ENCODE peak calls at places on chromosome 20, in five cellular contexts. R is suprapubic skin, S is iPS DF 6.9, E is endodermal cell, A is aorta. J is an unnamed sample.
A peak's percentile ranks its signal among the peaks of the same experiment; 100 is the strongest.

GRCh38 chr20:6533828-6534388 is 233.6 kb upstream of the BMP2 start:
- DNase-seq in E (no peak), A (no peak), R (no peak), S (no peak), J (peak; percentile 3)

GRCh38 chr20:14441201-14441600 is 103.8 kb upstream of the FLRT3 start:
- DNase-seq in R (no peak), A (no peak), E (no peak), S (no peak), J (no peak)

GRCh38 chr20:18984238-18985200 is 170.9 kb downstream of the SCP2D1 start:
- DNase-seq in R (no peak), A (no peak), S (no peak), E (no peak), J (no peak)

GRCh38 chr20:10454135-10454750 is 19.1 kb downstream of the SLX4IP start:
- DNase-seq in S (no peak), R (no peak), E (no peak), A (no peak), J (no peak)

GRCh38 chr20:20393770-20394169 is 25.9 kb downstream of the INSM1 start:
- DNase-seq in R (no peak), S (no peak), E (no peak), A (no peak), J (peak; percentile 63)

GRCh38 chr20:54649511-54649962 is 174.1 kb downstream of the DOK5 start:
- DNase-seq in R (peak; percentile 74), S (peak; percentile 70), E (peak; percentile 95), A (peak; percentile 89), J (no peak)

GRCh38 chr20:8020314-8021079 is 936 bp upstream of the TMX4 start:
- DNase-seq in E (no peak), S (no peak), A (no peak), R (no peak), J (no peak)

GRCh38 chr20:37693203-37693602 is 627 bp upstream of the CTNNBL1 start:
- DNase-seq in E (peak; percentile 10), S (no peak), R (no peak), A (no peak), J (no peak)

GRCh38 chr20:62755817-62756724 is 40.2 kb upstream of the MRGBP start:
- DNase-seq in R (no peak), A (no peak), E (no peak), S (no peak), J (peak; percentile 79)

GRCh38 chr20:17227669-17228623 is 1.1 kb downstream of the PCSK2 start:
- DNase-seq in S (no peak), R (no peak), A (peak; percentile 52), E (peak; percentile 91), J (peak; percentile 66)

GRCh38 chr20:13221673-13222318 is 722 bp downstream of the ISM1 start:
- DNase-seq in R (peak; percentile 71), A (peak; percentile 86), E (peak; percentile 89), S (no peak), J (peak; percentile 99)

GRCh38 chr20:11453430-11453829 is 464.3 kb upstream of the BTBD3 start:
- DNase-seq in R (no peak), A (no peak), E (no peak), S (no peak), J (peak; percentile 77)

GRCh38 chr20:47506850-47507249 is 5.2 kb downstream of the NCOA3 start:
- DNase-seq in E (peak; percentile 24), S (no peak), A (no peak), R (no peak), J (no peak)

GRCh38 chr20:45611054-45611453 is 18.5 kb upstream of the WFDC10A start:
- DNase-seq in S (no peak), A (no peak), E (no peak), R (no peak), J (peak; percentile 42)

GRCh38 chr20:36819662-36820061 is 46.1 kb upstream of the DSN1 start:
- DNase-seq in A (no peak), E (peak; percentile 71), S (no peak), R (no peak), J (no peak)

GRCh38 chr20:41145821-41146620 is 8.7 kb downstream of the PLCG1 start:
- DNase-seq in S (no peak), A (peak; percentile 80), E (no peak), R (no peak), J (peak; percentile 62)

GRCh38 chr20:41150664-41151063 is 13.3 kb downstream of the PLCG1 start:
- DNase-seq in E (no peak), A (no peak), R (no peak), S (no peak), J (peak; percentile 38)

GRCh38 chr20:41151134-41151869 is 14.0 kb downstream of the PLCG1 start:
- DNase-seq in S (no peak), R (no peak), A (no peak), E (no peak), J (no peak)

GRCh38 chr20:41149679-41150131 is 12.4 kb downstream of the PLCG1 start:
- DNase-seq in R (no peak), A (no peak), E (no peak), S (no peak), J (peak; percentile 38)

DNA sequence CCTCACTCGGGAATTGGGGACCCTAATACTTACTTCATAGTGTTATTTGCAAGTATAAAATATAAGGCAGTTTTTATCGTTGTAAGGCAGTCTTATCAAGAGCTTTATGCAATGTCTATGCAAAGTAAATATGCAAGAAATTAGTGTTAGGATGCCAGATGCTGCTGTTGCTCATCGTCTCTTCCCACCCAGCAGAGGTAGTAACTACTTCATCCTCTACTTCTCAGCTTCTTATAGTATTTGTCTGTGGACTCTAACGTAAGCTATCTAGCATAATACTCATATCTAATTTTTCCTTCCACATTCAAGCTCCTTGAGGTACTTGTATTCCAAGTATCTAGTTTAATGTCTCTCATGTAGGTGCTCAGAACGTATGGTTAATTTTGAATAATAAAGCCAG is 11.6 kb downstream of the PLCG1 start:
- DNase-seq in S (no peak), R (no peak), A (no peak), E (no peak), J (peak; percentile 64)
- H3K4me1 ChIP-seq in S (peaks cover 2% of the 10 kb centered on the region), R (peaks cover 77% of the 10 kb centered on the region), A (peaks cover 4% of the 10 kb centered on the region), E (no peaks in the 10 kb centered on the region), J (peaks cover 4% of the 10 kb centered on the region)

GRCh38 chr20:59787186-59787890 is 146.1 kb downstream of the SYCP2 start:
- DNase-seq in E (no peak), A (peak; percentile 64), S (no peak), R (peak; percentile 32), J (no peak)

GRCh38 chr20:59783020-59784010 is 150.1 kb downstream of the SYCP2 start:
- DNase-seq in E (peak; percentile 95), R (peak; percentile 67), A (peak; percentile 73), S (peak; percentile 55), J (peak; percentile 93)

GRCh38 chr20:59785986-59786753 is 147.3 kb downstream of the SYCP2 start:
- DNase-seq in A (peak; percentile 41), R (peak; percentile 42), S (no peak), E (peak; percentile 32), J (peak; percentile 68)

GRCh38 chr20:59784365-59785117 is 148.9 kb downstream of the SYCP2 start:
- DNase-seq in E (peak; percentile 36), S (no peak), A (peak; percentile 45), R (peak; percentile 41), J (no peak)

GRCh38 chr20:59785118-59785959 is 148.1 kb downstream of the SYCP2 start:
- DNase-seq in R (peak; percentile 30), S (no peak), A (peak; percentile 45), E (peak; percentile 39), J (no peak)
- H3K9me3 ChIP-seq in R (no peaks in the 10 kb centered on the region), S (peaks cover 8% of the 10 kb centered on the region), A (no peaks in the 10 kb centered on the region), E (peaks cover 4% of the 10 kb centered on the region), J (no peaks in the 10 kb centered on the region)

DNA sequence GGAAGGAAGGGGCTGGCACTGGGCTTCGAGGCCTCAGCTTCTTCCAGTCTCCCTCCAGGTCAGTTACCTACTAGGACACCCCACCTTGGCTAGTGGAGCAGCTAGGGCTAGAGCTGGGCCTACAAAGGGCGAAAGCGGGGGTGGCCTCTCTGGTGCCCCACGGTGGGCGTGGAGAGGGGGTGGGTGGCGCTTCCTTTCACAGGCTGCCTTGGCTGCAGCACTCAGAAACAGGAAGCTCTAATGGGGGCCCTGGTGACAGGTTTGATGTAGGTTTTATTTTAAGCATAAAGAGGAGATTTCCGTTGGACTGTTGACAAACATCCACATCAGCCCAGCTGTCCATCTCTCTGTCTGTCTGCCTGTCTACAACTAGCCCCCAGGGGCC is 13.4 kb downstream of the FAM110A start:
- DNase-seq in R (no peak), A (no peak), E (no peak), S (no peak), J (no peak)
- H3K4me3 ChIP-seq in R (peak overlapping the region; percentile 54), A (no peak overlapping the region), E (no peak overlapping the region), S (no peak overlapping the region), J (no peak overlapping the region)

GRCh38 chr20:59123011-59123676 is 40.5 kb upstream of the ZNF831 start:
- DNase-seq in A (no peak), R (no peak), S (no peak), E (no peak), J (no peak)

GRCh38 chr20:59124326-59125029 is 39.1 kb upstream of the ZNF831 start:
- DNase-seq in E (no peak), A (no peak), R (no peak), S (no peak), J (no peak)

GRCh38 chr20:59122377-59122932 is 41.2 kb upstream of the ZNF831 start:
- DNase-seq in S (no peak), A (no peak), R (no peak), E (no peak), J (no peak)

GRCh38 chr20:59125332-59125731 is 38.3 kb upstream of the ZNF831 start:
- DNase-seq in E (no peak), S (no peak), A (no peak), R (no peak), J (no peak)

DNA sequence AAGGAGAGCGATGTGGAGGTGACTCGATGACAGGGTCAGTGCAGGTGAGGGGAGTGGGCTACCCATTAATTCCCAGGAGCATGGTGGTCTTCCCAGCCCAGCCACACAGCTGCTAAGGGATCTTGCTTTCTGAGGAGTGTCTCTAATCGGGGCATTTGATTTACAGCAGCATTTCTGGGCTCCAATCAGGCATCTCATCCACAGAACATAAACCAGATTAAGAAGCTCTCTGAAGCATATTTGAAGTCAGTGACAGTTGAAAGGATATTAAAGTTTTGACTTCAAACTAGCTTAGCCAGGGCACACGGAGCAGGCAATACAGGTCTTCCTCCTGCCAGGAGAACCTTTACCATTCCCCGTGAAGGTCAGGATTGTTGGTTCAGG is 40.0 kb upstream of the ZNF831 start:
- DNase-seq in S (no peak), E (no peak), R (no peak), A (no peak), J (no peak)
- H3K4me1 ChIP-seq in S (peaks cover 2% of the 10 kb centered on the region), E (peaks cover 3% of the 10 kb centered on the region), R (no peaks in the 10 kb centered on the region), A (no peaks in the 10 kb centered on the region), J (no peaks in the 10 kb centered on the region)

GRCh38 chr20:16028923-16029322 is 544.3 kb downstream of the KIF16B start:
- DNase-seq in S (no peak), A (no peak), R (no peak), E (no peak), J (no peak)
- H3K9me3 ChIP-seq in S (no peaks in the 10 kb centered on the region), A (no peaks in the 10 kb centered on the region), R (no peaks in the 10 kb centered on the region), E (no peaks in the 10 kb centered on the region), J (no peaks in the 10 kb centered on the region)

DNA sequence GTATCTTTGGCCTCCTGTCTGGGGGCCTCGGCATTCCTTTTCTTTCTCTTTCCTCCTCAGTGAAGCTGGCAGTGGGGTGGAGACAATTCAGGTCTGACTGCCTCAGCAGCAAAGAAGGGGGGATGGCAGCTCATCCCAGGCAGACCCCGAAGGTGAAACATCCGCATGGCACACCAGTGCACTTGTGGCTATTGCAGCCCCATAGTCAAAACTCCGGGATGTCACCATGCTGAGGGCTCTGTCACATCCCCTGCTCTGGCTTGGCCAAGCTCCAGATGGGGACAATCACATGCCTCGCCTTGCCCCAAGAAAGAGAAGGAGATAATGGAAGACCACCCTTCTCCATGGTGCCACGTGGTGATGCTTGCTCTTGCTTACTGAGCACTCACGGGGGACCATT is 60.2 kb downstream of the RBM38 start:
- DNase-seq in R (no peak), A (no peak), E (no peak), S (no peak), J (no peak)
- H3K4me3 ChIP-seq in R (no peak overlapping the region), A (no peak overlapping the region), E (no peak overlapping the region), S (no peak overlapping the region), J (no peak overlapping the region)

GRCh38 chr20:3755269-3755668 is 12.3 kb downstream of the ADISSP start:
- DNase-seq in E (peak; percentile 24), S (no peak), A (no peak), R (no peak), J (peak; percentile 62)
- H3K4me1 ChIP-seq in E (no peaks in the 10 kb centered on the region), S (peaks cover 7% of the 10 kb centered on the region), A (no peaks in the 10 kb centered on the region), R (peaks cover 18% of the 10 kb centered on the region), J (no peaks in the 10 kb centered on the region)